ENCODE peak calls at places on chromosomes 16 and 17, in five cellular contexts. A is SJSA1, I is dorsolateral prefrontal cortex, G is heart left ventricle, P is pancreas. S is an unnamed sample.

GRCh38 chr17:77451894-77452852 is 311.4 kb downstream of the SEC14L1 start:
- DNase-seq in A (peak; percentile 84), I (peak; percentile 79), G (peak; percentile 74), P (peak; percentile 34), S (no peak)

GRCh38 chr17:42846594-42847280 is 2.4 kb downstream of the AOC2 start:
- DNase-seq in A (no peak), I (no peak), G (no peak), P (no peak), S (no peak)

GRCh38 chr17:16443390-16444257 is 28.3 kb downstream of the TRPV2 start:
- DNase-seq in A (no peak), I (no peak), G (no peak), P (no peak), S (no peak)

GRCh38 chr16:81511371-81511770 is 66.8 kb downstream of the CMIP start:
- DNase-seq in A (no peak), I (no peak), G (no peak), P (no peak), S (no peak)

GRCh38 chr17:46977348-46977747 is 1.7 kb downstream of the RPRML start:
- DNase-seq in A (no peak), I (peak; percentile 57), G (peak; percentile 29), P (peak; percentile 77), S (no peak)

GRCh38 chr16:11024333-11025053 is 80.1 kb downstream of the CLEC16A start:
- DNase-seq in A (no peak), I (no peak), G (no peak), P (no peak), S (no peak)

GRCh38 chr17:76419576-76420245 is 33.2 kb downstream of the UBE2O start:
- DNase-seq in A (no peak), I (no peak), G (no peak), P (no peak), S (no peak)

GRCh38 chr17:51079049-51079448 is 41.6 kb downstream of the SPAG9 start:
- DNase-seq in A (no peak), I (no peak), G (no peak), P (no peak), S (no peak)

GRCh38 chr17:38852771-38853291 is 690 bp downstream of the RPL23 start:
- DNase-seq in A (no peak), I (no peak), G (no peak), P (no peak), S (no peak)

GRCh38 chr16:77574867-77575619 is 140.2 kb upstream of the ADAMTS18 start:
- DNase-seq in A (no peak), I (no peak), G (peak; percentile 55), P (no peak), S (no peak)
- H3K27ac ChIP-seq in A (no peak overlapping the region), I (no peak overlapping the region), G (no peak overlapping the region), P (no peak overlapping the region), S (no peak overlapping the region)

GRCh38 chr17:82177276-82177675 is 35.4 kb downstream of the CCDC57 start:
- DNase-seq in A (no peak), I (no peak), G (no peak), P (no peak), S (no peak)

GRCh38 chr17:82172461-82173160 is 40.0 kb downstream of the CCDC57 start:
- DNase-seq in A (no peak), I (no peak), G (no peak), P (no peak), S (no peak)

GRCh38 chr17:82173351-82174041 is 39.1 kb downstream of the CCDC57 start:
- DNase-seq in A (no peak), I (no peak), G (no peak), P (no peak), S (no peak)

GRCh38 chr17:82175951-82176350 is 36.7 kb downstream of the CCDC57 start:
- DNase-seq in A (no peak), I (no peak), G (no peak), P (no peak), S (no peak)

GRCh38 chr17:82175166-82175565 is 37.5 kb downstream of the CCDC57 start:
- DNase-seq in A (no peak), I (no peak), G (no peak), P (no peak), S (no peak)
- H3K27ac ChIP-seq in A (no peak overlapping the region), I (no peak overlapping the region), G (no peak overlapping the region), P (no peak overlapping the region), S (no peak overlapping the region)

GRCh38 chr17:27585792-27586191 is 45.2 kb upstream of the LGALS9 start:
- DNase-seq in A (no peak), I (no peak), G (no peak), P (no peak), S (no peak)

GRCh38 chr17:27582696-27583095 is 48.3 kb upstream of the LGALS9 start:
- DNase-seq in A (no peak), I (no peak), G (no peak), P (no peak), S (no peak)

GRCh38 chr17:27588354-27588753 is 42.6 kb upstream of the LGALS9 start:
- DNase-seq in A (no peak), I (no peak), G (no peak), P (no peak), S (no peak)

GRCh38 chr17:27586203-27586701 is 44.7 kb upstream of the LGALS9 start:
- DNase-seq in A (no peak), I (no peak), G (no peak), P (no peak), S (no peak)

DNA sequence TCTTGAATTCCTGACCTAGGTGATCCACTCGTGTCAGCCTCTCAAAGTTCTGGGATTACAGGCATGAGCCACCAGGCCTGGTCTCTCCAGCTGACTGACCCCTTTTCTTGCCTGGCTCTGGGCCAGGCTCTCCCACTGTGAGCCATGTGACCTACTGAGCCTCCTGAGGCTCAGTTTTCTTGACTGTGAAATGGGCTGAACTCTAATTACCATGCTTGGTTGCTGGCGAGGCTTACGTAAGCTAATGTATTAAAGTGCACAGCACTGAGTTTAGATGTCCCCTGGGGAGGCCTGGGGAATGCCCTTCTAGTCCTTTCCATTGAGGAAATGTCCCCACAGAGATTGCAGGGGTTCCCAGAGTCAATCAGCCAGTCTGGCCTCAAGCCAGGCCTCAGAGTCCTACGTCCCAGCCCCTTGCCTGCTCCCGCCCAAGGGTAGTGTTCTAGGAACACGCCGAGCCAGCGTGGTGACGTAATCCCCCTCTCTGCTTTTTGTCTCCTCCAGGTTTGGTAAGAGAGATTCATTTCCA is 45.8 kb upstream of the LGALS9 start:
- DNase-seq in A (no peak), I (no peak), G (no peak), P (no peak), S (no peak)
- H3K27ac ChIP-seq in A (no peak overlapping the region), I (no peak overlapping the region), G (no peak overlapping the region), P (no peak overlapping the region), S (no peak overlapping the region)

GRCh38 chr16:27350006-27350405 is 36.2 kb downstream of the IL4R start:
- DNase-seq in A (no peak), I (no peak), G (no peak), P (no peak), S (no peak)

GRCh38 chr16:27352026-27352425 is 38.3 kb downstream of the IL4R start:
- DNase-seq in A (no peak), I (no peak), G (no peak), P (no peak), S (no peak)

GRCh38 chr16:27356794-27357193 is 43.0 kb downstream of the IL4R start:
- DNase-seq in A (no peak), I (no peak), G (no peak), P (no peak), S (no peak)

GRCh38 chr16:27355610-27356009 is 41.8 kb downstream of the IL4R start:
- DNase-seq in A (no peak), I (no peak), G (peak; percentile 33), P (no peak), S (no peak)

GRCh38 chr16:27353853-27354252 is 40.1 kb downstream of the IL4R start:
- DNase-seq in A (no peak), I (no peak), G (no peak), P (no peak), S (no peak)
- H3K27ac ChIP-seq in A (no peak overlapping the region), I (no peak overlapping the region), G (no peak overlapping the region), P (no peak overlapping the region), S (no peak overlapping the region)

S was measured in caudate nucleus.